ENCODE peak calls at places on chromosomes 13 and 19, in eight cellular contexts. One of them, this sample, is unnamed.

GRCh38 chr19:33193864-33194362 is at the start of gene LRP3:
- DNase-seq in tibial artery: no peak
- DNase-seq in left kidney: peak
- DNase-seq in head of caudate nucleus: no peak
- DNase-seq in aorta: peak
- DNase-seq in HuH-7: peak
- DNase-seq in brain microvascular endothelial cell: no peak
- DNase-seq in HEK293T: peak
- DNase-seq in this sample: no peak

GRCh38 chr13:99429670-99430069 is 71.6 kb upstream of the TM9SF2 start:
- DNase-seq in tibial artery: no peak
- DNase-seq in left kidney: no peak
- DNase-seq in head of caudate nucleus: no peak
- DNase-seq in aorta: no peak
- DNase-seq in HuH-7: no peak
- DNase-seq in brain microvascular endothelial cell: no peak
- DNase-seq in HEK293T: no peak
- DNase-seq in this sample: no peak

GRCh38 chr13:99271249-99271648 is 13.1 kb upstream of the GPR18 start:
- DNase-seq in tibial artery: no peak
- DNase-seq in left kidney: no peak
- DNase-seq in head of caudate nucleus: no peak
- DNase-seq in aorta: no peak
- DNase-seq in HuH-7: no peak
- DNase-seq in brain microvascular endothelial cell: no peak
- DNase-seq in HEK293T: no peak
- DNase-seq in this sample: no peak

GRCh38 chr19:50332264-50333038 is 3.3 kb upstream of the KCNC3 start:
- DNase-seq in tibial artery: no peak
- DNase-seq in left kidney: peak
- DNase-seq in head of caudate nucleus: no peak
- DNase-seq in aorta: peak
- DNase-seq in HuH-7: no peak
- DNase-seq in brain microvascular endothelial cell: no peak
- DNase-seq in HEK293T: no peak
- DNase-seq in this sample: no peak

GRCh38 chr13:112229992-112230872 is 145.9 kb upstream of the SPACA7 start:
- DNase-seq in tibial artery: no peak
- DNase-seq in left kidney: no peak
- DNase-seq in head of caudate nucleus: no peak
- DNase-seq in aorta: no peak
- DNase-seq in HuH-7: no peak
- DNase-seq in brain microvascular endothelial cell: no peak
- DNase-seq in HEK293T: no peak
- DNase-seq in this sample: no peak

GRCh38 chr13:22369090-22369489 is 698.2 kb downstream of the FGF9 start:
- DNase-seq in tibial artery: no peak
- DNase-seq in left kidney: no peak
- DNase-seq in head of caudate nucleus: no peak
- DNase-seq in aorta: no peak
- DNase-seq in HuH-7: no peak
- DNase-seq in brain microvascular endothelial cell: no peak
- DNase-seq in HEK293T: no peak
- DNase-seq in this sample: no peak

GRCh38 chr13:23828866-23829265 is 60.3 kb downstream of the MIPEP start:
- DNase-seq in tibial artery: no peak
- DNase-seq in left kidney: no peak
- DNase-seq in head of caudate nucleus: no peak
- DNase-seq in aorta: no peak
- DNase-seq in HuH-7: no peak
- DNase-seq in brain microvascular endothelial cell: no peak
- DNase-seq in HEK293T: no peak
- DNase-seq in this sample: no peak

GRCh38 chr19:51505904-51506303 is 4.3 kb upstream of the SIGLEC12 start:
- DNase-seq in tibial artery: no peak
- DNase-seq in left kidney: no peak
- DNase-seq in head of caudate nucleus: no peak
- DNase-seq in aorta: no peak
- DNase-seq in HuH-7: no peak
- DNase-seq in brain microvascular endothelial cell: no peak
- DNase-seq in HEK293T: no peak
- DNase-seq in this sample: no peak

GRCh38 chr13:95083758-95084157 is 217.5 kb downstream of the ABCC4 start:
- DNase-seq in tibial artery: no peak
- DNase-seq in left kidney: no peak
- DNase-seq in head of caudate nucleus: no peak
- DNase-seq in aorta: no peak
- DNase-seq in HuH-7: no peak
- DNase-seq in brain microvascular endothelial cell: peak
- DNase-seq in HEK293T: no peak
- DNase-seq in this sample: no peak

GRCh38 chr19:19445911-19446361 is 40.5 kb downstream of the GATAD2A start:
- DNase-seq in tibial artery: no peak
- DNase-seq in left kidney: no peak
- DNase-seq in head of caudate nucleus: no peak
- DNase-seq in aorta: no peak
- DNase-seq in HuH-7: no peak
- DNase-seq in brain microvascular endothelial cell: no peak
- DNase-seq in HEK293T: no peak
- DNase-seq in this sample: no peak